ENCODE peak calls at places on chromosomes 16 and 17, in eight cellular contexts. One of them, this sample, is unnamed.

GRCh38 chr17:81907219-81908145 is 3.7 kb downstream of the PCYT2 start:
- DNase-seq in stimulated activated CD4-positive, alpha-beta T cell treated with anti-CD3 and anti-CD28 coated beads, Interleukin-4, amount 100 ng/mL, for 48 hours: no peak
- DNase-seq in adrenal gland: no peak
- DNase-seq in Ammon's horn: no peak
- DNase-seq in Jurkat, Clone E6-1: no peak
- DNase-seq in neural crest cell: no peak
- DNase-seq in GM03348: no peak
- DNase-seq in cardiac fibroblast: no peak
- DNase-seq in this sample: no peak

GRCh38 chr16:74743668-74744299 is 30.8 kb downstream of the FA2H start:
- DNase-seq in stimulated activated CD4-positive, alpha-beta T cell treated with anti-CD3 and anti-CD28 coated beads, Interleukin-4, amount 100 ng/mL, for 48 hours: no peak
- DNase-seq in adrenal gland: peak
- DNase-seq in Ammon's horn: no peak
- DNase-seq in Jurkat, Clone E6-1: no peak
- DNase-seq in neural crest cell: no peak
- DNase-seq in GM03348: no peak
- DNase-seq in cardiac fibroblast: peak
- DNase-seq in this sample: peak

GRCh38 chr16:83305092-83305491 is 502.7 kb upstream of the HSBP1 start:
- DNase-seq in stimulated activated CD4-positive, alpha-beta T cell treated with anti-CD3 and anti-CD28 coated beads, Interleukin-4, amount 100 ng/mL, for 48 hours: no peak
- DNase-seq in adrenal gland: no peak
- DNase-seq in Ammon's horn: no peak
- DNase-seq in Jurkat, Clone E6-1: no peak
- DNase-seq in neural crest cell: no peak
- DNase-seq in GM03348: peak
- DNase-seq in cardiac fibroblast: peak
- DNase-seq in this sample: no peak

GRCh38 chr17:42563543-42563942 is 1.6 kb downstream of the COASY start:
- DNase-seq in stimulated activated CD4-positive, alpha-beta T cell treated with anti-CD3 and anti-CD28 coated beads, Interleukin-4, amount 100 ng/mL, for 48 hours: no peak
- DNase-seq in adrenal gland: peak
- DNase-seq in Ammon's horn: no peak
- DNase-seq in Jurkat, Clone E6-1: no peak
- DNase-seq in neural crest cell: no peak
- DNase-seq in GM03348: no peak
- DNase-seq in cardiac fibroblast: no peak
- DNase-seq in this sample: no peak

GRCh38 chr17:53749178-53749577 is 73.5 kb upstream of the KIF2B start:
- DNase-seq in stimulated activated CD4-positive, alpha-beta T cell treated with anti-CD3 and anti-CD28 coated beads, Interleukin-4, amount 100 ng/mL, for 48 hours: no peak
- DNase-seq in adrenal gland: no peak
- DNase-seq in Ammon's horn: peak
- DNase-seq in Jurkat, Clone E6-1: no peak
- DNase-seq in neural crest cell: no peak
- DNase-seq in GM03348: peak
- DNase-seq in cardiac fibroblast: no peak
- DNase-seq in this sample: no peak

GRCh38 chr17:81207610-81208581 is 14.9 kb downstream of the CEP131 start:
- DNase-seq in stimulated activated CD4-positive, alpha-beta T cell treated with anti-CD3 and anti-CD28 coated beads, Interleukin-4, amount 100 ng/mL, for 48 hours: no peak
- DNase-seq in adrenal gland: no peak
- DNase-seq in Ammon's horn: no peak
- DNase-seq in Jurkat, Clone E6-1: peak
- DNase-seq in neural crest cell: no peak
- DNase-seq in GM03348: no peak
- DNase-seq in cardiac fibroblast: no peak
- DNase-seq in this sample: no peak

GRCh38 chr16:50535506-50536257 is 12.5 kb upstream of the NKD1 start:
- DNase-seq in stimulated activated CD4-positive, alpha-beta T cell treated with anti-CD3 and anti-CD28 coated beads, Interleukin-4, amount 100 ng/mL, for 48 hours: no peak
- DNase-seq in adrenal gland: peak
- DNase-seq in Ammon's horn: no peak
- DNase-seq in Jurkat, Clone E6-1: no peak
- DNase-seq in neural crest cell: no peak
- DNase-seq in GM03348: no peak
- DNase-seq in cardiac fibroblast: no peak
- DNase-seq in this sample: no peak

GRCh38 chr17:29158515-29159275 is 21.5 kb downstream of the MYO18A start:
- DNase-seq in stimulated activated CD4-positive, alpha-beta T cell treated with anti-CD3 and anti-CD28 coated beads, Interleukin-4, amount 100 ng/mL, for 48 hours: no peak
- DNase-seq in adrenal gland: no peak
- DNase-seq in Ammon's horn: peak
- DNase-seq in Jurkat, Clone E6-1: no peak
- DNase-seq in neural crest cell: no peak
- DNase-seq in GM03348: peak
- DNase-seq in cardiac fibroblast: peak
- DNase-seq in this sample: no peak

GRCh38 chr16:52573365-52574104 is 26.6 kb upstream of the TOX3 start:
- DNase-seq in stimulated activated CD4-positive, alpha-beta T cell treated with anti-CD3 and anti-CD28 coated beads, Interleukin-4, amount 100 ng/mL, for 48 hours: no peak
- DNase-seq in adrenal gland: no peak
- DNase-seq in Ammon's horn: no peak
- DNase-seq in Jurkat, Clone E6-1: no peak
- DNase-seq in neural crest cell: no peak
- DNase-seq in GM03348: no peak
- DNase-seq in cardiac fibroblast: no peak
- DNase-seq in this sample: no peak

GRCh38 chr16:9337262-9338032 is 246.0 kb downstream of the HAPSTR1 start:
- DNase-seq in stimulated activated CD4-positive, alpha-beta T cell treated with anti-CD3 and anti-CD28 coated beads, Interleukin-4, amount 100 ng/mL, for 48 hours: no peak
- DNase-seq in adrenal gland: no peak
- DNase-seq in Ammon's horn: no peak
- DNase-seq in Jurkat, Clone E6-1: no peak
- DNase-seq in neural crest cell: no peak
- DNase-seq in GM03348: no peak
- DNase-seq in cardiac fibroblast: no peak
- DNase-seq in this sample: no peak

This sample was measured in NCI-H1048.